ENCODE peak calls at places on chromosomes 7 and 10, in seven cellular contexts. One of them, this sample, is unnamed.

GRCh38 chr7:30247546-30248386 is 36.6 kb upstream of the ZNRF2 start:
- DNase-seq in H1: no peak
- DNase-seq in K562: no peak
- DNase-seq in HCT116: no peak
- DNase-seq in GM12878: no peak
- DNase-seq in HepG2: no peak
- DNase-seq in SK-N-SH: no peak
- DNase-seq in this sample: no peak

GRCh38 chr7:39602351-39602750 is 21.0 kb upstream of the RALA start:
- DNase-seq in H1: no peak
- DNase-seq in K562: no peak
- DNase-seq in HCT116: no peak
- DNase-seq in GM12878: no peak
- DNase-seq in HepG2: no peak
- DNase-seq in SK-N-SH: no peak
- DNase-seq in this sample: no peak

GRCh38 chr10:126247454-126247975 is 140.8 kb downstream of the ADAM12 start:
- DNase-seq in H1: peak
- DNase-seq in K562: no peak
- DNase-seq in HCT116: no peak
- DNase-seq in GM12878: no peak
- DNase-seq in HepG2: no peak
- DNase-seq in SK-N-SH: no peak
- DNase-seq in this sample: no peak

GRCh38 chr10:89637108-89637507 is 7.9 kb downstream of the PANK1 start:
- DNase-seq in H1: no peak
- DNase-seq in K562: no peak
- DNase-seq in HCT116: no peak
- DNase-seq in GM12878: no peak
- DNase-seq in HepG2: no peak
- DNase-seq in SK-N-SH: no peak
- DNase-seq in this sample: no peak

GRCh38 chr7:23470290-23471089 is at the start of gene IGF2BP3:
- DNase-seq in H1: peak
- DNase-seq in K562: peak
- DNase-seq in HCT116: peak
- DNase-seq in GM12878: peak
- DNase-seq in HepG2: peak
- DNase-seq in SK-N-SH: peak
- DNase-seq in this sample: no peak

GRCh38 chr7:140672382-140673062 is at the start of gene ADCK2:
- DNase-seq in H1: no peak
- DNase-seq in K562: peak
- DNase-seq in HCT116: no peak
- DNase-seq in GM12878: no peak
- DNase-seq in HepG2: no peak
- DNase-seq in SK-N-SH: peak
- DNase-seq in this sample: peak

GRCh38 chr7:113197274-113197673 is 78.9 kb upstream of the SMIM30 start:
- DNase-seq in H1: no peak
- DNase-seq in K562: no peak
- DNase-seq in HCT116: no peak
- DNase-seq in GM12878: no peak
- DNase-seq in HepG2: no peak
- DNase-seq in SK-N-SH: no peak
- DNase-seq in this sample: no peak

GRCh38 chr7:70504254-70504653 is 627.7 kb upstream of the GALNT17 start:
- DNase-seq in H1: no peak
- DNase-seq in K562: no peak
- DNase-seq in HCT116: no peak
- DNase-seq in GM12878: no peak
- DNase-seq in HepG2: no peak
- DNase-seq in SK-N-SH: no peak
- DNase-seq in this sample: no peak

GRCh38 chr7:29859491-29860180 is 53.3 kb downstream of the WIPF3 start:
- DNase-seq in H1: no peak
- DNase-seq in K562: no peak
- DNase-seq in HCT116: no peak
- DNase-seq in GM12878: no peak
- DNase-seq in HepG2: no peak
- DNase-seq in SK-N-SH: no peak
- DNase-seq in this sample: no peak

GRCh38 chr10:45557275-45557905 is 115.2 kb downstream of the ZFAND4 start:
- DNase-seq in H1: peak
- DNase-seq in K562: no peak
- DNase-seq in HCT116: no peak
- DNase-seq in GM12878: no peak
- DNase-seq in HepG2: peak
- DNase-seq in SK-N-SH: no peak
- DNase-seq in this sample: no peak

GRCh38 chr7:127832592-127832991 is 180.6 kb downstream of the SND1 start:
- DNase-seq in H1: no peak
- DNase-seq in K562: no peak
- DNase-seq in HCT116: no peak
- DNase-seq in GM12878: no peak
- DNase-seq in HepG2: no peak
- DNase-seq in SK-N-SH: no peak
- DNase-seq in this sample: no peak

GRCh38 chr7:158560386-158560785 is 27.2 kb downstream of the PTPRN2 start:
- DNase-seq in H1: no peak
- DNase-seq in K562: no peak
- DNase-seq in HCT116: no peak
- DNase-seq in GM12878: no peak
- DNase-seq in HepG2: no peak
- DNase-seq in SK-N-SH: no peak
- DNase-seq in this sample: no peak

GRCh38 chr7:31002256-31002655 is 38.5 kb downstream of the GHRHR start:
- DNase-seq in H1: no peak
- DNase-seq in K562: no peak
- DNase-seq in HCT116: no peak
- DNase-seq in GM12878: no peak
- DNase-seq in HepG2: no peak
- DNase-seq in SK-N-SH: peak
- DNase-seq in this sample: no peak

GRCh38 chr10:83545901-83546391 is 593.4 kb upstream of the GHITM start:
- DNase-seq in H1: no peak
- DNase-seq in K562: no peak
- DNase-seq in HCT116: no peak
- DNase-seq in GM12878: peak
- DNase-seq in HepG2: no peak
- DNase-seq in SK-N-SH: peak
- DNase-seq in this sample: no peak

GRCh38 chr10:116602648-116603400 is 12.1 kb downstream of the PNLIPRP1 start:
- DNase-seq in H1: no peak
- DNase-seq in K562: no peak
- DNase-seq in HCT116: no peak
- DNase-seq in GM12878: no peak
- DNase-seq in HepG2: no peak
- DNase-seq in SK-N-SH: no peak
- DNase-seq in this sample: no peak

GRCh38 chr10:121647401-121647800 is 49.2 kb upstream of the FGFR2 start:
- DNase-seq in H1: no peak
- DNase-seq in K562: no peak
- DNase-seq in HCT116: no peak
- DNase-seq in GM12878: no peak
- DNase-seq in HepG2: no peak
- DNase-seq in SK-N-SH: no peak
- DNase-seq in this sample: no peak

GRCh38 chr7:45146531-45147379 is 10.8 kb upstream of the RAMP3 start:
- DNase-seq in H1: no peak
- DNase-seq in K562: peak
- DNase-seq in HCT116: no peak
- DNase-seq in GM12878: no peak
- DNase-seq in HepG2: no peak
- DNase-seq in SK-N-SH: no peak
- DNase-seq in this sample: no peak

DNA sequence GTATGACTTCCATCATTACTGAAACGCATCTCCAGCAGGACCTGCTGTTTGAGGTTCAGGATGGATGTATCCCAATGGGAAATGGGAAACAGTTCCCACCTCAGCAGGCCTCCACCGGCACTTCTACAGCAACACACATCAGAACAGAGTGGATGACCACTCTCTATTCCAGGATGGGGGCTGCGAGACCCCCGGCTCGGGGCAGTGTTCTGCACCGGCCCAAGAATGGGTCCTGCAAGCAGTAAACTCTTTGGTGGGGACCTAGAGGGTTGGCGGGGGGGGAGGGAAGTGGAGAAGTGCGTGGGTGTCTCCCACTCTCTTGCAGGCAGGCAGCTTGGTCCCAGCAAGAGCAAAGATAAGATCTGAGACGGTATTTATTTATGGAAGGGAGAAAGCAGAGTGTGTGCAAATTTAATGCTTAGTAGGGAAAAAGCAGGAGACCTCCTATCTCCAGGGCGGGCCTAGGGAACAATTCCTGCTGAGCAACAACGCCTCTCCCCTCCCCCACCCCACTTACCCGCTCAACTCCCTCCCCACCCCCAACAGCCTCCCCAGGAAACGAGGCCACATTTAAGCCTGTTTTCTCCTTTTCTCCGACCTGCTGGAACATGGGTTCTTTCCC is 4.0 kb downstream of the SFMBT2 start:
- DNase-seq in H1: no peak
- DNase-seq in K562: peak
- DNase-seq in HCT116: no peak
- DNase-seq in GM12878: no peak
- DNase-seq in HepG2: no peak
- DNase-seq in SK-N-SH: no peak
- DNase-seq in this sample: no peak
- TF ChIP-seq JUND in H1: no peak
- TF ChIP-seq JUND in K562: no peak
- TF ChIP-seq JUND in HCT116: no peak
- TF ChIP-seq JUND in GM12878: no peak
- TF ChIP-seq JUND in HepG2: no peak
- TF ChIP-seq JUND in SK-N-SH: no peak
- TF ChIP-seq JUND in this sample: no peak

DNA sequence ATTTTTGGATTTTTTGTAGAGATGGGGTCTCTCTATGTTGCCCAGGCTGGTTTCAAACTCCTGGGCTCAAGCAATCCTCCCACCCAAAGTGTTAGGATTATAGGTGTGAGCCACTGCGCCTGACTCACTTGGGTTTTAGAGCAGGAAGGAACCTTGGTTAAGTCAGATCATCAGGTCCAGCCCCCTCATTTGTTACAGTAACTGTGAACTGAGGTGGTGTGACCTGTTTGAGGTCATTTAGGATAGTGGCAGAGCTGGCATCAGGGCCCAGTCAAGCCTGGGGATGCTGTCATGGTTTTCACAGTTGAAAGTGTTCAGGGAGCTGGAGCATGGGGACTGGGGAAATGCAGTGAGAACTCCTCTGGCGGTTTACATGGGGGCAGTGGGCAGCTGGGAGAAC is 159.6 kb downstream of the TAX1BP1 start:
- DNase-seq in H1: no peak
- DNase-seq in K562: no peak
- DNase-seq in HCT116: no peak
- DNase-seq in GM12878: no peak
- DNase-seq in HepG2: no peak
- DNase-seq in SK-N-SH: no peak
- DNase-seq in this sample: no peak
- TF ChIP-seq JUND in H1: no peak
- TF ChIP-seq JUND in K562: no peak
- TF ChIP-seq JUND in HCT116: no peak
- TF ChIP-seq JUND in GM12878: no peak
- TF ChIP-seq JUND in HepG2: no peak
- TF ChIP-seq JUND in SK-N-SH: no peak
- TF ChIP-seq JUND in this sample: no peak

GRCh38 chr7:103851357-103851756 is 138.1 kb downstream of the RELN start:
- DNase-seq in H1: no peak
- DNase-seq in K562: no peak
- DNase-seq in HCT116: no peak
- DNase-seq in GM12878: no peak
- DNase-seq in HepG2: no peak
- DNase-seq in SK-N-SH: no peak
- DNase-seq in this sample: peak
- TF ChIP-seq JUND in H1: no peak
- TF ChIP-seq JUND in K562: no peak
- TF ChIP-seq JUND in HCT116: no peak
- TF ChIP-seq JUND in GM12878: no peak
- TF ChIP-seq JUND in HepG2: no peak
- TF ChIP-seq JUND in SK-N-SH: no peak
- TF ChIP-seq JUND in this sample: no peak

GRCh38 chr7:114392686-114393085 is 21.9 kb upstream of the FOXP2 start:
- DNase-seq in H1: no peak
- DNase-seq in K562: no peak
- DNase-seq in HCT116: no peak
- DNase-seq in GM12878: no peak
- DNase-seq in HepG2: no peak
- DNase-seq in SK-N-SH: no peak
- DNase-seq in this sample: peak
- TF ChIP-seq JUND in H1: no peak
- TF ChIP-seq JUND in K562: no peak
- TF ChIP-seq JUND in HCT116: no peak
- TF ChIP-seq JUND in GM12878: no peak
- TF ChIP-seq JUND in HepG2: no peak
- TF ChIP-seq JUND in SK-N-SH: no peak
- TF ChIP-seq JUND in this sample: no peak

GRCh38 chr10:114825513-114826253 is 4.1 kb downstream of the FHIP2A start:
- DNase-seq in H1: no peak
- DNase-seq in K562: no peak
- DNase-seq in HCT116: no peak
- DNase-seq in GM12878: peak
- DNase-seq in HepG2: no peak
- DNase-seq in SK-N-SH: no peak
- DNase-seq in this sample: no peak
- TF ChIP-seq JUND in H1: no peak
- TF ChIP-seq JUND in K562: no peak
- TF ChIP-seq JUND in HCT116: no peak
- TF ChIP-seq JUND in GM12878: peak
- TF ChIP-seq JUND in HepG2: no peak
- TF ChIP-seq JUND in SK-N-SH: peak
- TF ChIP-seq JUND in this sample: no peak

DNA sequence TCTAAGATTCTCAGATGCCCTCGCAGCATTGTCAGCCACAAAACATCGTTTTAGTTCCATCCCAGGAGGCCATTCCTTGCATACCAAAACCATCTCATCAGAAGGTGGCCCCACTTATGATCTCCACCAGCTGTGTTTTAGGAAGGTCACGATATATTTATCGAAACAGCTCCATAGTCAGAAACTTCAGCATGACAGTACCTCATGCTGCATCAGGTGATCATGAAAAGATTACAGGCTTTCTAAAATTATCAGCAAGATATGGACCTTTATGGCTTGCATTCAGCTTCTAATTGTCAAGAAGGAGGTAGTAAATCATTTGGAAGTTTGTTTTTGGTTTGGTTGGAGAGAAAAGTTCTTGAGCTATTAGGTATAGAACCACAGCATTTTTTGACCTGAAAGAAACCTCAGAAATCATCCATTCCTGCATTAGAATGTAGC is 20.0 kb downstream of the JAZF1 start:
- DNase-seq in H1: no peak
- DNase-seq in K562: no peak
- DNase-seq in HCT116: no peak
- DNase-seq in GM12878: no peak
- DNase-seq in HepG2: no peak
- DNase-seq in SK-N-SH: no peak
- DNase-seq in this sample: no peak
- TF ChIP-seq JUND in H1: no peak
- TF ChIP-seq JUND in K562: no peak
- TF ChIP-seq JUND in HCT116: no peak
- TF ChIP-seq JUND in GM12878: no peak
- TF ChIP-seq JUND in HepG2: no peak
- TF ChIP-seq JUND in SK-N-SH: no peak
- TF ChIP-seq JUND in this sample: no peak

GRCh38 chr7:132004528-132004927 is 448.1 kb upstream of the PODXL start:
- DNase-seq in H1: no peak
- DNase-seq in K562: no peak
- DNase-seq in HCT116: no peak
- DNase-seq in GM12878: no peak
- DNase-seq in HepG2: no peak
- DNase-seq in SK-N-SH: no peak
- DNase-seq in this sample: no peak
- TF ChIP-seq JUND in H1: no peak
- TF ChIP-seq JUND in K562: no peak
- TF ChIP-seq JUND in HCT116: no peak
- TF ChIP-seq JUND in GM12878: no peak
- TF ChIP-seq JUND in HepG2: no peak
- TF ChIP-seq JUND in SK-N-SH: peak
- TF ChIP-seq JUND in this sample: no peak